ENCODE peak calls at places on chromosomes 13 and 19, in eight cellular contexts. One of them, this sample, is unnamed.

GRCh38 chr13:106533101-106533939 is 2.1 kb downstream of the EFNB2 start:
- DNase-seq in testis: peak; percentile 87
- DNase-seq in mucosa of descending colon: peak; percentile 92
- DNase-seq in left ventricle myocardium inferior: peak; percentile 81
- DNase-seq in Caco-2: peak; percentile 92
- DNase-seq in endodermal cell: peak; percentile 93
- DNase-seq in CD8-positive, alpha-beta memory T cell: no peak
- DNase-seq in HCT116: no peak
- DNase-seq in this sample: peak; percentile 97

GRCh38 chr13:59112375-59112774 is 1051.4 kb downstream of the DIAPH3 start:
- DNase-seq in CD8-positive, alpha-beta memory T cell: no peak
- DNase-seq in HCT116: no peak
- DNase-seq in endodermal cell: no peak
- DNase-seq in Caco-2: no peak
- DNase-seq in mucosa of descending colon: peak; percentile 29
- DNase-seq in testis: no peak
- DNase-seq in left ventricle myocardium inferior: no peak
- DNase-seq in this sample: peak; percentile 84

GRCh38 chr13:24512208-24513068 is at the start of gene PARP4:
- DNase-seq in Caco-2: peak; percentile 88
- DNase-seq in HCT116: peak; percentile 69
- DNase-seq in CD8-positive, alpha-beta memory T cell: peak; percentile 63
- DNase-seq in left ventricle myocardium inferior: peak; percentile 79
- DNase-seq in mucosa of descending colon: peak; percentile 91
- DNase-seq in endodermal cell: peak; percentile 90
- DNase-seq in testis: peak; percentile 88
- DNase-seq in this sample: peak; percentile 94

GRCh38 chr13:106566682-106567420 is 1.1 kb downstream of the ARGLU1 start:
- DNase-seq in CD8-positive, alpha-beta memory T cell: peak; percentile 28
- DNase-seq in testis: peak; percentile 73
- DNase-seq in Caco-2: peak; percentile 53
- DNase-seq in left ventricle myocardium inferior: peak; percentile 59
- DNase-seq in HCT116: no peak
- DNase-seq in endodermal cell: peak; percentile 79
- DNase-seq in mucosa of descending colon: peak; percentile 64
- DNase-seq in this sample: peak; percentile 79

GRCh38 chr13:28273919-28274318 is 135.6 kb downstream of the PAN3 start:
- DNase-seq in testis: no peak
- DNase-seq in left ventricle myocardium inferior: no peak
- DNase-seq in Caco-2: peak; percentile 5
- DNase-seq in HCT116: no peak
- DNase-seq in CD8-positive, alpha-beta memory T cell: no peak
- DNase-seq in endodermal cell: peak; percentile 64
- DNase-seq in mucosa of descending colon: no peak
- DNase-seq in this sample: no peak

GRCh38 chr19:4597975-4598671 is 38.6 kb upstream of the SEMA6B start:
- DNase-seq in Caco-2: peak; percentile 64
- DNase-seq in mucosa of descending colon: peak; percentile 35
- DNase-seq in HCT116: no peak
- DNase-seq in endodermal cell: peak; percentile 94
- DNase-seq in left ventricle myocardium inferior: no peak
- DNase-seq in CD8-positive, alpha-beta memory T cell: peak; percentile 30
- DNase-seq in testis: peak; percentile 44
- DNase-seq in this sample: peak; percentile 83

GRCh38 chr13:46211116-46211515 is 612 bp upstream of the LRRC63 start:
- DNase-seq in testis: peak; percentile 25
- DNase-seq in mucosa of descending colon: peak; percentile 14
- DNase-seq in CD8-positive, alpha-beta memory T cell: no peak
- DNase-seq in endodermal cell: no peak
- DNase-seq in left ventricle myocardium inferior: no peak
- DNase-seq in HCT116: no peak
- DNase-seq in Caco-2: peak; percentile 17
- DNase-seq in this sample: no peak

GRCh38 chr13:60397693-60398437 is 845 bp downstream of the TDRD3 start:
- DNase-seq in HCT116: no peak
- DNase-seq in Caco-2: no peak
- DNase-seq in CD8-positive, alpha-beta memory T cell: no peak
- DNase-seq in left ventricle myocardium inferior: peak; percentile 67
- DNase-seq in testis: peak; percentile 74
- DNase-seq in mucosa of descending colon: peak; percentile 74
- DNase-seq in endodermal cell: peak; percentile 87
- DNase-seq in this sample: peak; percentile 88

GRCh38 chr13:99663908-99664307 is 162.6 kb downstream of the TM9SF2 start:
- DNase-seq in testis: no peak
- DNase-seq in HCT116: no peak
- DNase-seq in left ventricle myocardium inferior: no peak
- DNase-seq in endodermal cell: no peak
- DNase-seq in CD8-positive, alpha-beta memory T cell: no peak
- DNase-seq in Caco-2: no peak
- DNase-seq in mucosa of descending colon: no peak
- DNase-seq in this sample: no peak

GRCh38 chr19:38221919-38222828 is 1.8 kb downstream of the DPF1 start:
- DNase-seq in mucosa of descending colon: no peak
- DNase-seq in HCT116: no peak
- DNase-seq in CD8-positive, alpha-beta memory T cell: no peak
- DNase-seq in left ventricle myocardium inferior: no peak
- DNase-seq in Caco-2: no peak
- DNase-seq in testis: no peak
- DNase-seq in endodermal cell: peak; percentile 79
- DNase-seq in this sample: peak; percentile 83

GRCh38 chr19:53977991-53978731 is 13.3 kb upstream of the CACNG6 start:
- DNase-seq in left ventricle myocardium inferior: peak; percentile 50
- DNase-seq in CD8-positive, alpha-beta memory T cell: no peak
- DNase-seq in mucosa of descending colon: peak; percentile 26
- DNase-seq in testis: peak; percentile 95
- DNase-seq in HCT116: peak; percentile 40
- DNase-seq in endodermal cell: peak; percentile 98
- DNase-seq in Caco-2: no peak
- DNase-seq in this sample: peak; percentile 97

GRCh38 chr19:10773969-10774368 is 56.1 kb downstream of the DNM2 start:
- DNase-seq in endodermal cell: no peak
- DNase-seq in left ventricle myocardium inferior: no peak
- DNase-seq in CD8-positive, alpha-beta memory T cell: no peak
- DNase-seq in testis: no peak
- DNase-seq in HCT116: no peak
- DNase-seq in mucosa of descending colon: no peak
- DNase-seq in Caco-2: peak; percentile 23
- DNase-seq in this sample: no peak

GRCh38 chr13:44629465-44630183 is 53.5 kb upstream of the TSC22D1 start:
- DNase-seq in HCT116: no peak
- DNase-seq in left ventricle myocardium inferior: no peak
- DNase-seq in mucosa of descending colon: no peak
- DNase-seq in CD8-positive, alpha-beta memory T cell: no peak
- DNase-seq in Caco-2: no peak
- DNase-seq in testis: no peak
- DNase-seq in endodermal cell: no peak
- DNase-seq in this sample: peak; percentile 74

GRCh38 chr19:1181606-1182005 is 7.5 kb upstream of the SBNO2 start:
- DNase-seq in Caco-2: peak; percentile 78
- DNase-seq in mucosa of descending colon: peak; percentile 79
- DNase-seq in CD8-positive, alpha-beta memory T cell: no peak
- DNase-seq in left ventricle myocardium inferior: no peak
- DNase-seq in testis: no peak
- DNase-seq in HCT116: no peak
- DNase-seq in endodermal cell: peak; percentile 76
- DNase-seq in this sample: peak; percentile 74

GRCh38 chr19:52453324-52454094 is at the start of gene ZNF578:
- DNase-seq in CD8-positive, alpha-beta memory T cell: peak; percentile 60
- DNase-seq in testis: peak; percentile 94
- DNase-seq in left ventricle myocardium inferior: peak; percentile 84
- DNase-seq in mucosa of descending colon: peak; percentile 64
- DNase-seq in Caco-2: no peak
- DNase-seq in HCT116: no peak
- DNase-seq in endodermal cell: no peak
- DNase-seq in this sample: peak; percentile 98

GRCh38 chr13:40552895-40553294 is 113.5 kb downstream of the FOXO1 start:
- DNase-seq in HCT116: no peak
- DNase-seq in Caco-2: peak; percentile 42
- DNase-seq in CD8-positive, alpha-beta memory T cell: no peak
- DNase-seq in mucosa of descending colon: no peak
- DNase-seq in left ventricle myocardium inferior: no peak
- DNase-seq in endodermal cell: no peak
- DNase-seq in testis: no peak
- DNase-seq in this sample: no peak

GRCh38 chr13:40550130-40550529 is 116.3 kb downstream of the FOXO1 start:
- DNase-seq in Caco-2: no peak
- DNase-seq in mucosa of descending colon: no peak
- DNase-seq in HCT116: no peak
- DNase-seq in testis: no peak
- DNase-seq in left ventricle myocardium inferior: no peak
- DNase-seq in CD8-positive, alpha-beta memory T cell: no peak
- DNase-seq in endodermal cell: no peak
- DNase-seq in this sample: peak; percentile 47

GRCh38 chr13:40549500-40550094 is 116.8 kb downstream of the FOXO1 start:
- DNase-seq in Caco-2: peak; percentile 43
- DNase-seq in HCT116: no peak
- DNase-seq in testis: no peak
- DNase-seq in left ventricle myocardium inferior: no peak
- DNase-seq in mucosa of descending colon: no peak
- DNase-seq in endodermal cell: no peak
- DNase-seq in CD8-positive, alpha-beta memory T cell: no peak
- DNase-seq in this sample: peak; percentile 61

GRCh38 chr13:40558656-40559055 is 107.8 kb downstream of the FOXO1 start:
- DNase-seq in left ventricle myocardium inferior: no peak
- DNase-seq in HCT116: no peak
- DNase-seq in mucosa of descending colon: no peak
- DNase-seq in Caco-2: no peak
- DNase-seq in testis: no peak
- DNase-seq in CD8-positive, alpha-beta memory T cell: no peak
- DNase-seq in endodermal cell: no peak
- DNase-seq in this sample: no peak

GRCh38 chr13:40553356-40553755 is 113.1 kb downstream of the FOXO1 start:
- DNase-seq in HCT116: no peak
- DNase-seq in CD8-positive, alpha-beta memory T cell: no peak
- DNase-seq in left ventricle myocardium inferior: no peak
- DNase-seq in mucosa of descending colon: no peak
- DNase-seq in testis: no peak
- DNase-seq in Caco-2: no peak
- DNase-seq in endodermal cell: no peak
- DNase-seq in this sample: no peak
- H3K4me1 ChIP-seq in HCT116: no peaks in the 10 kb centered on the region
- H3K4me1 ChIP-seq in CD8-positive, alpha-beta memory T cell: peaks cover 11% of the 10 kb centered on the region
- H3K4me1 ChIP-seq in left ventricle myocardium inferior: peaks cover 48% of the 10 kb centered on the region
- H3K4me1 ChIP-seq in mucosa of descending colon: no peaks in the 10 kb centered on the region
- H3K4me1 ChIP-seq in testis: no peaks in the 10 kb centered on the region
- H3K4me1 ChIP-seq in Caco-2: peaks cover 58% of the 10 kb centered on the region
- H3K4me1 ChIP-seq in endodermal cell: peaks cover 6% of the 10 kb centered on the region
- H3K4me1 ChIP-seq in this sample: no peaks in the 10 kb centered on the region

GRCh38 chr13:113622791-113623490 is 35.1 kb downstream of the ATP4B start:
- DNase-seq in CD8-positive, alpha-beta memory T cell: no peak
- DNase-seq in HCT116: no peak
- DNase-seq in mucosa of descending colon: no peak
- DNase-seq in endodermal cell: no peak
- DNase-seq in left ventricle myocardium inferior: peak; percentile 5
- DNase-seq in testis: no peak
- DNase-seq in Caco-2: no peak
- DNase-seq in this sample: peak; percentile 81

GRCh38 chr13:113624235-113624587 is 33.8 kb downstream of the ATP4B start:
- DNase-seq in CD8-positive, alpha-beta memory T cell: no peak
- DNase-seq in testis: no peak
- DNase-seq in mucosa of descending colon: no peak
- DNase-seq in endodermal cell: no peak
- DNase-seq in Caco-2: no peak
- DNase-seq in HCT116: no peak
- DNase-seq in left ventricle myocardium inferior: no peak
- DNase-seq in this sample: peak; percentile 38

GRCh38 chr13:113625965-113626661 is 31.9 kb downstream of the ATP4B start:
- DNase-seq in testis: no peak
- DNase-seq in endodermal cell: no peak
- DNase-seq in left ventricle myocardium inferior: peak; percentile 2
- DNase-seq in mucosa of descending colon: no peak
- DNase-seq in CD8-positive, alpha-beta memory T cell: no peak
- DNase-seq in HCT116: no peak
- DNase-seq in Caco-2: no peak
- DNase-seq in this sample: peak; percentile 92

GRCh38 chr13:113621046-113621445 is 36.5 kb downstream of the TFDP1 start:
- DNase-seq in HCT116: no peak
- DNase-seq in mucosa of descending colon: no peak
- DNase-seq in left ventricle myocardium inferior: peak; percentile 1
- DNase-seq in testis: no peak
- DNase-seq in CD8-positive, alpha-beta memory T cell: no peak
- DNase-seq in Caco-2: no peak
- DNase-seq in endodermal cell: no peak
- DNase-seq in this sample: no peak

DNA sequence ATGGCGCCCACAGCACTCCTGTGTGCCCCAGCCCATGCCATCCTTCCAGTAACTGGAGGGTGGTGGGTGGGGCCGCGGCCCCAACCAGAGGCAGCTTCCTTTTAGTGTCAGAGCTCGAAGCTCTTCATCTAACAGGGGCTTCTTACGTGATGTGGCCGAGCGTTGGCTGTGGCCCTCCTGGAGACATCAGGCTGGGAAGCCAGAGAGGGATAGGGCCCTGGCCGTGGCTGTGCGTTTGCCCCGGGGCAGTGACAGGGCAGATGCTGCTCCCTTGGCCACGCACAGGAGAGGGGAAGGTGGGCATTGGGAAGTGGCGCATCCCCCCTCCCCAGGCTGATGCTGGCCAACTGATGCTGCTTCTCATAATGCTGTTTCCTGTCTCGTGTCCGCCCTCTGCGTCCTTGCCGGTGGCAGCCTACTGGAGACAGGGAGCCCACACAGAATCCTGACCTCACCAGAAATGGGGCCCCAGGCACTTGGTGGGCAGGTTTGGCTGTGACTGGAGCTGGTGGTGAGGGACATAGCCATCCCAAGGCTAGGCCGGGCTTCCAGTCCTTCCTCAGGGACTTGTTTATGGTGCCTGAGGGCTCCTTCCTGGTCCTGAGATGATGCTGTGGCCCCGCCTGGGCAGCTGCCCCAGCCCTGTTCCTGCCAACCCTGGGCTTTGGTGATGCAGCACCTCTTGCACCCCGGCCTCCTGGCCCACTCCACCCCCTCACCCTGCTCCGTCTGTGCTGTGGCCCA is 34.3 kb downstream of the ATP4B start:
- DNase-seq in HCT116: no peak
- DNase-seq in CD8-positive, alpha-beta memory T cell: no peak
- DNase-seq in Caco-2: no peak
- DNase-seq in endodermal cell: no peak
- DNase-seq in mucosa of descending colon: no peak
- DNase-seq in testis: no peak
- DNase-seq in left ventricle myocardium inferior: peak; percentile 13
- DNase-seq in this sample: peak; percentile 90
- H3K4me1 ChIP-seq in HCT116: no peaks in the 10 kb centered on the region
- H3K4me1 ChIP-seq in CD8-positive, alpha-beta memory T cell: no peaks in the 10 kb centered on the region
- H3K4me1 ChIP-seq in Caco-2: no peaks in the 10 kb centered on the region
- H3K4me1 ChIP-seq in endodermal cell: no peaks in the 10 kb centered on the region
- H3K4me1 ChIP-seq in mucosa of descending colon: no peaks in the 10 kb centered on the region
- H3K4me1 ChIP-seq in testis: no peaks in the 10 kb centered on the region
- H3K4me1 ChIP-seq in left ventricle myocardium inferior: no peaks in the 10 kb centered on the region
- H3K4me1 ChIP-seq in this sample: peaks cover 14% of the 10 kb centered on the region

GRCh38 chr19:13058951-13059660 is 43.6 kb downstream of the LYL1 start:
- DNase-seq in left ventricle myocardium inferior: no peak
- DNase-seq in testis: peak; percentile 51
- DNase-seq in Caco-2: no peak
- DNase-seq in CD8-positive, alpha-beta memory T cell: no peak
- DNase-seq in endodermal cell: peak; percentile 64
- DNase-seq in HCT116: no peak
- DNase-seq in mucosa of descending colon: no peak
- DNase-seq in this sample: peak; percentile 73
- H3K4me1 ChIP-seq in left ventricle myocardium inferior: peaks cover 100% of the 10 kb centered on the region
- H3K4me1 ChIP-seq in testis: peaks cover 92% of the 10 kb centered on the region
- H3K4me1 ChIP-seq in Caco-2: peaks cover under 1% of the 10 kb centered on the region
- H3K4me1 ChIP-seq in CD8-positive, alpha-beta memory T cell: peaks cover 16% of the 10 kb centered on the region
- H3K4me1 ChIP-seq in endodermal cell: peaks cover 14% of the 10 kb centered on the region
- H3K4me1 ChIP-seq in HCT116: peaks cover 77% of the 10 kb centered on the region
- H3K4me1 ChIP-seq in mucosa of descending colon: peaks cover 41% of the 10 kb centered on the region
- H3K4me1 ChIP-seq in this sample: peaks cover 77% of the 10 kb centered on the region

GRCh38 chr19:31331536-31331935 is 17.7 kb downstream of the TSHZ3 start:
- DNase-seq in HCT116: no peak
- DNase-seq in testis: no peak
- DNase-seq in CD8-positive, alpha-beta memory T cell: no peak
- DNase-seq in endodermal cell: no peak
- DNase-seq in Caco-2: no peak
- DNase-seq in left ventricle myocardium inferior: no peak
- DNase-seq in mucosa of descending colon: no peak
- DNase-seq in this sample: no peak
- H3K4me1 ChIP-seq in HCT116: no peaks in the 10 kb centered on the region
- H3K4me1 ChIP-seq in testis: no peaks in the 10 kb centered on the region
- H3K4me1 ChIP-seq in CD8-positive, alpha-beta memory T cell: no peaks in the 10 kb centered on the region
- H3K4me1 ChIP-seq in endodermal cell: no peaks in the 10 kb centered on the region
- H3K4me1 ChIP-seq in Caco-2: no peaks in the 10 kb centered on the region
- H3K4me1 ChIP-seq in left ventricle myocardium inferior: peaks cover 11% of the 10 kb centered on the region
- H3K4me1 ChIP-seq in mucosa of descending colon: no peaks in the 10 kb centered on the region
- H3K4me1 ChIP-seq in this sample: peaks cover 38% of the 10 kb centered on the region